ENCODE peak calls at places on chromosomes 3 and 15, in eight cellular contexts. V is colonic mucosa, Q is pancreas, U is A549, W is mesenchymal stem cell, D is fibroblast of lung, N is IMR-90, P is mesendoderm. I is an unnamed sample. For H3K4me1, the result is how much of the 10 kb centered on the place peaks cover.

GRCh38 chr15:37220949-37221670 is 120.8 kb upstream of the MEIS2 start:
- DNase-seq in Q (no peak), V (no peak), W (no peak), N (no peak), P (no peak), D (no peak), U (no peak), I (no peak)

GRCh38 chr3:6799264-6799915 is 61.5 kb upstream of the GRM7 start:
- DNase-seq in W (no peak), Q (no peak), P (peak), D (no peak), N (no peak), U (peak), V (peak), I (no peak)

GRCh38 chr3:194043516-194043915 is 92.4 kb upstream of the HES1 start:
- DNase-seq in N (peak), V (no peak), D (peak), Q (no peak), P (peak), U (no peak), W (peak), I (no peak)

GRCh38 chr3:150370129-150370602 is 37.9 kb upstream of the TSC22D2 start:
- DNase-seq in P (peak), D (peak), N (peak), U (peak), V (peak), W (peak), Q (no peak), I (no peak)

GRCh38 chr3:30804983-30805382 is 89.5 kb downstream of the GADL1 start:
- DNase-seq in N (no peak), U (no peak), D (no peak), Q (no peak), W (peak), P (no peak), V (no peak), I (no peak)

GRCh38 chr3:124364230-124365022 is 365.8 kb upstream of the UMPS start:
- DNase-seq in U (no peak), D (peak), Q (no peak), W (peak), P (no peak), N (no peak), V (no peak), I (no peak)

GRCh38 chr15:59372352-59373211 is at the start of gene MYO1E:
- DNase-seq in V (peak), U (peak), P (peak), W (peak), N (peak), Q (peak), D (peak), I (peak)

GRCh38 chr3:100060685-100061484 is 53.4 kb downstream of the FILIP1L start:
- DNase-seq in U (no peak), D (no peak), P (no peak), W (no peak), N (no peak), Q (no peak), V (no peak), I (no peak)

GRCh38 chr15:63528138-63528659 is 23.8 kb downstream of the USP3 start:
- DNase-seq in W (no peak), U (no peak), Q (no peak), N (no peak), V (no peak), D (no peak), P (no peak), I (no peak)

GRCh38 chr15:52745326-52746161 is 44.6 kb downstream of the ONECUT1 start:
- DNase-seq in Q (no peak), D (no peak), P (peak), N (no peak), W (no peak), V (no peak), U (no peak), I (peak)

GRCh38 chr3:148852271-148853000 is 12.7 kb upstream of the CPA3 start:
- DNase-seq in N (no peak), U (no peak), D (peak), Q (no peak), V (no peak), W (no peak), P (no peak), I (no peak)

GRCh38 chr3:151236316-151236715 is 33.3 kb upstream of the GPR171 start:
- DNase-seq in V (no peak), U (no peak), N (peak), Q (no peak), P (no peak), W (peak), D (no peak), I (no peak)

GRCh38 chr15:48333553-48333952 is 2.3 kb downstream of the DUT start:
- DNase-seq in D (no peak), U (no peak), W (no peak), Q (no peak), N (no peak), P (peak), V (no peak), I (no peak)
- H3K4me3 ChIP-seq in D (no peak), U (peak), W (no peak), Q (no peak), N (no peak), P (peak), V (no peak), I (no peak)

DNA sequence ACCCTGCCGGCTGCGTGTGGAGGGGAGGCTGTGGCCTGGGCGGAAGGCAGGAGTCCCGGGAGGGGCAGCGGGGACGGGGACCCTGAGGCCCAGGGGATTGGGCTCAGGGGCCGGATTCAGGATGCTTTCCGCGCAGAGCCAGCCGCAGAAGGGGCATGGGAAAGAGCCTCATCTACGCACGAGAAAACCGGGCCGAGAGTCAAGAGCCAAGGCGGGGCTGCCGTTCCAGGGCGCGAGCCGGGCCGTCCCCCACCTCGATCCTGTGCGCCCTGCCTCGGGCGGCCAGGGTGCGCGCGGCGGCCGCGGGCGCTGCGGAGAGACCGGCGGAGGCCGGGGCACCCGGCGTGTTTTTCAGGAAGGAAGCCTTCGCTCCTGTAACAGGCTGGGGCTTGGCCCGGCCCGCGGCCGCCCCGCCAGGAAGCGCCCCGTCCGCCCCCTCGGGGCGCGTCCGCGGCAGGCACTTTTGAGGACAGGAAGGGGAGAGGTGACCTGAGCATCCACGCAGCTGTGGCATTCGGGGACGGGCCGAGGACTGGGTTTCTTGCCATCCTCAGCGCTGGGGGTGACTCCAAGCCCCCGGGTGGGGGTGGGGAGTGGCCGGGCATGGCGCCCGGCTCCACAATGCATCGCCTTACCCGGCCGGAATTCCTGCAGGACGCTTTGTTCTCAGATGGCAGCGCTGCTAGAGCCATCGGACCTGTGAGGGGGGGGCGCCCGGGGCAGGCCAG is 62.3 kb upstream of the GATA2 start:
- DNase-seq in V (no peak), Q (no peak), D (no peak), W (no peak), U (no peak), N (no peak), P (no peak), I (no peak)
- H3K4me1 ChIP-seq in V (under half), Q (under half), D (under half), W (under half), U (under half), N (under half), P (under half), I (under half)

DNA sequence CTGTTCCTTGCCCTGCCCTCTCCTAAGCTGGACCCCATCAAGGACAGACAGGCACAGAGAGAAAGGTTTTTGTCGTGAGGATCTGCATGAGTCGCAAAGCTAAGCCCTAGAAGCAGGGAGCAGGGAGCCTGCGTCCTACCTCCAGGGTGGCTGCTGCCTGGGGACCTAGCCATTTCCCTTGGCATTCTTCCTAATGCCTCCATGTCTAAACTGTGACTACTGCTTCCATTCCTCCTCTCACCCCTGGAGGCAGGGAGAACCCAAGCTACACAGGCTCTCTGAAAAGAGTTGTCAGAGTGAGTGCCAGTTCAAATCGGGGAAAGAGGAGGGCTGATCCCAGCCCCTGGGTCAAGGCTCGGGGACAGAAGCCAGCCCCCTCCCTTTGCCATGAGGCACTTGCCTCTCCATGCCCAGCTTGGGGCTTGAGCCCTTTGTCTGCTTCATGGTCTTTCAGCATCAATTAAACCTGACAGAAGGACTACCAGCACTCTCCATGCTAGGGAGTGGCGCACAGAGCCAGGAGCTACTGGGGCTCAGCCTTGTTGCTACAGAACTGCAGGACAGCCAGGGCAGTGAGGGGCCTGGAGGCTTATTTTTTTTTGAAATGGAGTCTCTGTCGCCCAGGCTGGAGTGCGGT is 2.4 kb downstream of the GCHFR start:
- DNase-seq in P (no peak), N (peak), W (no peak), V (no peak), Q (no peak), U (no peak), D (no peak), I (no peak)
- H3K4me3 ChIP-seq in P (no peak), N (no peak), W (no peak), V (no peak), Q (no peak), U (no peak), D (no peak), I (no peak)

GRCh38 chr3:13856006-13856405 is 23.9 kb downstream of the WNT7A start:
- DNase-seq in W (no peak), U (no peak), N (no peak), P (no peak), Q (no peak), V (no peak), D (no peak), I (no peak)
- H3K4me1 ChIP-seq in W (under half), U (under half), N (under half), P (under half), Q (under half), V (under half), D (under half), I (under half)

DNA sequence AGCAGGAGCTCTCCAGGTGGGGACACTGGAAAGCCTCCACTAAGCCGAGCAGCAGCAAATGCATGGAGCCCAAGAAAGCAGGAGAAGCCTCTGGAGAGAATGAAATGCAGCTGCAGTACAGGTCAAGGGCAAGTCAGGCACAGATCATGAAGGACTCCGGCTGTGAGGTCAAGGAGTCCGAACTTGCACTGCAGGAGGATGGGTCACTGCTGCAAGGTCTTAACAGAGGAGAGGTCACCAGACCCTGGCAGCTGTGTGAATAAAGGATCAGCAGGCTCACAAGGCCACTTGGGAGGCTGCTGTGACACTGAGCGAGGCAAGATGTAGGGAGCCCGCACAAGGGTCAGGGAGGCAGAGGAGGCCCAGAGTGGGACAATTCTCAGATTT is 24.8 kb upstream of the SLC41A3 start:
- DNase-seq in W (no peak), U (no peak), V (no peak), D (no peak), Q (no peak), N (no peak), P (no peak), I (no peak)
- H3K4me3 ChIP-seq in W (no peak), U (no peak), V (no peak), D (no peak), Q (no peak), N (no peak), P (no peak), I (no peak)

DNA sequence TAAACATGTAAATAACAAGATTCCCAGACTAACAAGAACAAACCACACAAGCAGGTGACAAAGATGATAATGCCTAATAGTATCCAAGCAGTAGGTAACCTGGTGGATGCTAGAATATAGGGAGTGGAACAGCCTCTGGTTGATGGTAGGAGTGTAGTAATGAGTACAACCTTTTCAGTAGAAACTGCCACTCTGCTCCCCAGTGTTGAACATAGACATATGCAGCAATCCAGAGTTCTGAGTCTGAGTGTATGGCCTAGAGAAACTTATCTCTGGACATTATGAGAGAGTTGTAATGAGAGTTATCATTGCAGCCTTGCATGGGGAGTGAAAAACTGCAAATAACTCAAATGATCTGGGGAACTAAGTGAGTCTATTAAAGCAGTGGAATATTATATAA is 76.1 kb upstream of the ACAD9 start:
- DNase-seq in Q (no peak), D (no peak), U (no peak), W (no peak), N (no peak), V (no peak), P (no peak), I (no peak)
- H3K4me1 ChIP-seq in Q (under half), D (under half), U (under half), W (under half), N (under half), V (under half), P (under half), I (under half)

GRCh38 chr3:56706629-56707028 is 23.6 kb upstream of the TASOR start:
- DNase-seq in U (no peak), D (no peak), P (no peak), W (no peak), V (no peak), N (no peak), Q (no peak), I (no peak)
- H3K4me3 ChIP-seq in U (no peak), D (no peak), P (no peak), W (no peak), V (no peak), N (no peak), Q (no peak), I (no peak)

GRCh38 chr3:65521032-65521431 is 517.7 kb downstream of the MAGI1 start:
- DNase-seq in N (no peak), Q (no peak), W (no peak), D (no peak), V (no peak), U (no peak), P (no peak), I (no peak)
- H3K4me1 ChIP-seq in N (under half), Q (under half), W (under half), D (under half), V (under half), U (under half), P (under half), I (under half)

GRCh38 chr15:49624046-49624445 is 3.2 kb downstream of the DTWD1 start:
- DNase-seq in V (no peak), D (no peak), Q (no peak), N (peak), W (peak), P (no peak), U (no peak), I (no peak)
- H3K4me3 ChIP-seq in V (no peak), D (peak), Q (no peak), N (no peak), W (no peak), P (no peak), U (no peak), I (no peak)

I was measured in iPS DF 6.9.